ENCODE peak calls at places on chromosomes 1 and 21, in ten cellular contexts. T, V, C, K, N, Y, X, M, R and S are unnamed samples.

GRCh38 chr1:6410248-6410893 is 9.3 kb downstream of the HES2 start:
- DNase-seq in T (no peak), V (no peak), C (no peak), K (no peak), N (no peak), Y (no peak), X (no peak), M (no peak), R (no peak), S (no peak)

GRCh38 chr1:192877283-192877886 is 68.5 kb downstream of the RGS2 start:
- DNase-seq in T (no peak), V (no peak), C (no peak), K (no peak), N (no peak), Y (no peak), X (no peak), M (no peak), R (no peak), S (no peak)

GRCh38 chr21:45993210-45994085 is 11.9 kb downstream of the COL6A1 start:
- DNase-seq in T (peak; percentile 3), V (peak; percentile 2), C (no peak), K (no peak), N (no peak), Y (no peak), X (no peak), M (no peak), R (peak; percentile 74), S (no peak)

GRCh38 chr1:210262167-210262896 is 29.7 kb downstream of the SERTAD4 start:
- DNase-seq in T (no peak), V (no peak), C (no peak), K (peak; percentile 55), N (no peak), Y (no peak), X (no peak), M (peak; percentile 84), R (no peak), S (no peak)

GRCh38 chr1:228376262-228376628 is 30.4 kb downstream of the TRIM11 start:
- DNase-seq in T (no peak), V (no peak), C (no peak), K (no peak), N (no peak), Y (peak; percentile 13), X (no peak), M (no peak), R (no peak), S (peak; percentile 21)

GRCh38 chr1:183821309-183822080 is 16.6 kb downstream of the RGL1 start:
- DNase-seq in T (no peak), V (no peak), C (no peak), K (no peak), N (no peak), Y (no peak), X (no peak), M (no peak), R (no peak), S (no peak)

GRCh38 chr1:218809625-218810024 is 364.1 kb upstream of the LYPLAL1 start:
- DNase-seq in T (no peak), V (no peak), C (no peak), K (no peak), N (no peak), Y (peak; percentile 2), X (no peak), M (peak; percentile 61), R (no peak), S (no peak)

GRCh38 chr1:3501856-3502665 is 47.6 kb downstream of the ARHGEF16 start:
- DNase-seq in T (peak; percentile 21), V (peak; percentile 27), C (peak; percentile 20), K (no peak), N (no peak), Y (no peak), X (peak; percentile 22), M (peak; percentile 75), R (peak; percentile 82), S (peak; percentile 42)

GRCh38 chr1:27602510-27603319 is 1.2 kb downstream of the AHDC1 start:
- DNase-seq in T (peak; percentile 46), V (no peak), C (peak; percentile 32), K (no peak), N (no peak), Y (no peak), X (no peak), M (peak; percentile 34), R (peak; percentile 86), S (no peak)

GRCh38 chr1:155128755-155129473 is 1.2 kb downstream of the EFNA1 start:
- DNase-seq in T (peak; percentile 17), V (no peak), C (peak; percentile 9), K (no peak), N (peak; percentile 6), Y (peak; percentile 79), X (no peak), M (peak; percentile 59), R (peak; percentile 59), S (no peak)

GRCh38 chr1:110879758-110880606 is 7.0 kb downstream of the CD53 start:
- DNase-seq in T (peak; percentile 62), V (no peak), C (peak; percentile 49), K (no peak), N (peak; percentile 45), Y (peak; percentile 7), X (no peak), M (peak; percentile 59), R (no peak), S (peak; percentile 58)

GRCh38 chr1:233479026-233479890 is 134.6 kb upstream of the KCNK1 start:
- DNase-seq in T (no peak), V (no peak), C (no peak), K (no peak), N (no peak), Y (no peak), X (no peak), M (no peak), R (no peak), S (no peak)

GRCh38 chr1:9721606-9722377 is 70.3 kb downstream of the PIK3CD start:
- DNase-seq in T (peak; percentile 92), V (peak; percentile 73), C (peak; percentile 81), K (no peak), N (no peak), Y (no peak), X (peak; percentile 63), M (peak; percentile 53), R (no peak), S (peak; percentile 63)

GRCh38 chr1:14941865-14942264 is 211.7 kb upstream of the TMEM51 start:
- DNase-seq in T (no peak), V (no peak), C (no peak), K (no peak), N (no peak), Y (no peak), X (no peak), M (no peak), R (peak; percentile 3), S (no peak)

GRCh38 chr21:43269981-43270670 is 101.3 kb downstream of the CRYAA start:
- DNase-seq in T (no peak), V (no peak), C (no peak), K (no peak), N (no peak), Y (no peak), X (no peak), M (no peak), R (no peak), S (no peak)

GRCh38 chr1:12436817-12437599 is 181.0 kb downstream of the DHRS3 start:
- DNase-seq in T (no peak), V (no peak), C (no peak), K (no peak), N (no peak), Y (no peak), X (no peak), M (peak; percentile 79), R (no peak), S (no peak)

GRCh38 chr21:24197956-24198355 is 1409.3 kb downstream of the MRPL39 start:
- DNase-seq in T (no peak), V (no peak), C (no peak), K (no peak), N (no peak), Y (no peak), X (no peak), M (no peak), R (no peak), S (no peak)

GRCh38 chr1:234568345-234568744 is 41.6 kb downstream of the IRF2BP2 start:
- DNase-seq in T (no peak), V (no peak), C (no peak), K (no peak), N (no peak), Y (no peak), X (no peak), M (no peak), R (no peak), S (no peak)

GRCh38 chr21:34242973-34243372 is 120.8 kb upstream of the KCNE2 start:
- DNase-seq in T (no peak), V (no peak), C (no peak), K (no peak), N (no peak), Y (no peak), X (no peak), M (no peak), R (no peak), S (no peak)

GRCh38 chr21:28537371-28538079 is 455.2 kb downstream of the LTN1 start:
- DNase-seq in T (no peak), V (no peak), C (no peak), K (no peak), N (no peak), Y (no peak), X (no peak), M (peak; percentile 18), R (no peak), S (no peak)

GRCh38 chr1:29550119-29550841 is 314.0 kb downstream of the PTPRU start:
- DNase-seq in T (no peak), V (no peak), C (no peak), K (no peak), N (no peak), Y (peak; percentile 10), X (no peak), M (no peak), R (no peak), S (no peak)

GRCh38 chr1:162207862-162208261 is 138.4 kb downstream of the NOS1AP start:
- DNase-seq in T (no peak), V (no peak), C (no peak), K (no peak), N (no peak), Y (no peak), X (no peak), M (no peak), R (no peak), S (no peak)

GRCh38 chr1:23977187-23977853 is 2.8 kb downstream of the SRSF10 start:
- DNase-seq in T (no peak), V (no peak), C (no peak), K (no peak), N (no peak), Y (peak; percentile 51), X (no peak), M (no peak), R (no peak), S (no peak)

GRCh38 chr1:228903573-228904122 is 168.4 kb downstream of the RHOU start:
- DNase-seq in T (no peak), V (no peak), C (no peak), K (no peak), N (no peak), Y (no peak), X (no peak), M (no peak), R (no peak), S (no peak)

GRCh38 chr1:152735648-152736047 is 22.2 kb upstream of the KPRP start:
- DNase-seq in T (no peak), V (no peak), C (no peak), K (no peak), N (no peak), Y (no peak), X (no peak), M (no peak), R (no peak), S (no peak)

GRCh38 chr1:39204441-39205081 is at the start of gene MACF1:
- DNase-seq in T (peak; percentile 35), V (no peak), C (no peak), K (peak; percentile 77), N (peak; percentile 74), Y (no peak), X (no peak), M (peak; percentile 86), R (peak; percentile 73), S (peak; percentile 19)

GRCh38 chr1:165389609-165390008 is 33.1 kb upstream of the LMX1A start:
- DNase-seq in T (no peak), V (no peak), C (no peak), K (no peak), N (no peak), Y (no peak), X (no peak), M (no peak), R (no peak), S (no peak)

GRCh38 chr1:240304466-240304865 is 212.8 kb downstream of the FMN2 start:
- DNase-seq in T (no peak), V (no peak), C (no peak), K (no peak), N (no peak), Y (no peak), X (no peak), M (no peak), R (no peak), S (no peak)